ENCODE peak calls at places on chromosomes 6 and 20, in ten cellular contexts. One of them, this sample, is unnamed.

GRCh38 chr20:44615876-44616603 is 33.7 kb downstream of the PKIG start:
- DNase-seq in pancreas: no peak
- DNase-seq in HFF-Myc: no peak
- DNase-seq in AG09309: no peak
- DNase-seq in CD8-positive, alpha-beta T cell: no peak
- DNase-seq in tibial artery: no peak
- DNase-seq in foreskin fibroblast: no peak
- DNase-seq in tibial nerve: no peak
- DNase-seq in cardiac muscle cell: no peak
- DNase-seq in H9: no peak
- DNase-seq in this sample: no peak

GRCh38 chr6:43143235-43144124 is 27.6 kb upstream of the SRF start:
- DNase-seq in pancreas: peak
- DNase-seq in HFF-Myc: peak
- DNase-seq in AG09309: peak
- DNase-seq in CD8-positive, alpha-beta T cell: peak
- DNase-seq in tibial artery: peak
- DNase-seq in foreskin fibroblast: peak
- DNase-seq in tibial nerve: peak
- DNase-seq in cardiac muscle cell: peak
- DNase-seq in H9: peak
- DNase-seq in this sample: peak

GRCh38 chr6:117352466-117353081 is 73.2 kb downstream of the ROS1 start:
- DNase-seq in pancreas: no peak
- DNase-seq in HFF-Myc: no peak
- DNase-seq in AG09309: no peak
- DNase-seq in CD8-positive, alpha-beta T cell: no peak
- DNase-seq in tibial artery: no peak
- DNase-seq in foreskin fibroblast: peak
- DNase-seq in tibial nerve: no peak
- DNase-seq in cardiac muscle cell: no peak
- DNase-seq in H9: no peak
- DNase-seq in this sample: no peak

GRCh38 chr6:122653094-122653493 is 42.9 kb downstream of the PKIB start:
- DNase-seq in pancreas: no peak
- DNase-seq in HFF-Myc: no peak
- DNase-seq in AG09309: no peak
- DNase-seq in CD8-positive, alpha-beta T cell: no peak
- DNase-seq in tibial artery: no peak
- DNase-seq in foreskin fibroblast: peak
- DNase-seq in tibial nerve: no peak
- DNase-seq in cardiac muscle cell: no peak
- DNase-seq in H9: no peak
- DNase-seq in this sample: no peak

GRCh38 chr6:47116616-47117015 is 74.5 kb upstream of the ADGRF1 start:
- DNase-seq in pancreas: no peak
- DNase-seq in HFF-Myc: no peak
- DNase-seq in AG09309: no peak
- DNase-seq in CD8-positive, alpha-beta T cell: no peak
- DNase-seq in tibial artery: no peak
- DNase-seq in foreskin fibroblast: no peak
- DNase-seq in tibial nerve: no peak
- DNase-seq in cardiac muscle cell: no peak
- DNase-seq in H9: no peak
- DNase-seq in this sample: no peak

GRCh38 chr6:112626468-112627082 is 279.4 kb downstream of the RFPL4B start:
- DNase-seq in pancreas: no peak
- DNase-seq in HFF-Myc: no peak
- DNase-seq in AG09309: peak
- DNase-seq in CD8-positive, alpha-beta T cell: no peak
- DNase-seq in tibial artery: no peak
- DNase-seq in foreskin fibroblast: peak
- DNase-seq in tibial nerve: no peak
- DNase-seq in cardiac muscle cell: no peak
- DNase-seq in H9: no peak
- DNase-seq in this sample: no peak

GRCh38 chr20:20391115-20391514 is 23.2 kb downstream of the INSM1 start:
- DNase-seq in pancreas: no peak
- DNase-seq in HFF-Myc: no peak
- DNase-seq in AG09309: no peak
- DNase-seq in CD8-positive, alpha-beta T cell: no peak
- DNase-seq in tibial artery: no peak
- DNase-seq in foreskin fibroblast: no peak
- DNase-seq in tibial nerve: no peak
- DNase-seq in cardiac muscle cell: no peak
- DNase-seq in H9: no peak
- DNase-seq in this sample: no peak

GRCh38 chr6:14707971-14708465 is 537.9 kb upstream of the JARID2 start:
- DNase-seq in pancreas: no peak
- DNase-seq in HFF-Myc: no peak
- DNase-seq in AG09309: no peak
- DNase-seq in CD8-positive, alpha-beta T cell: no peak
- DNase-seq in tibial artery: no peak
- DNase-seq in foreskin fibroblast: no peak
- DNase-seq in tibial nerve: no peak
- DNase-seq in cardiac muscle cell: no peak
- DNase-seq in H9: no peak
- DNase-seq in this sample: no peak

GRCh38 chr6:150037526-150038201 is 12.3 kb upstream of the RAET1L start:
- DNase-seq in pancreas: no peak
- DNase-seq in HFF-Myc: no peak
- DNase-seq in AG09309: no peak
- DNase-seq in CD8-positive, alpha-beta T cell: no peak
- DNase-seq in tibial artery: no peak
- DNase-seq in foreskin fibroblast: no peak
- DNase-seq in tibial nerve: no peak
- DNase-seq in cardiac muscle cell: peak
- DNase-seq in H9: peak
- DNase-seq in this sample: peak

GRCh38 chr6:170032197-170032596 is 258.7 kb downstream of the DLL1 start:
- DNase-seq in pancreas: no peak
- DNase-seq in HFF-Myc: no peak
- DNase-seq in AG09309: no peak
- DNase-seq in CD8-positive, alpha-beta T cell: no peak
- DNase-seq in tibial artery: peak
- DNase-seq in foreskin fibroblast: no peak
- DNase-seq in tibial nerve: no peak
- DNase-seq in cardiac muscle cell: no peak
- DNase-seq in H9: no peak
- DNase-seq in this sample: no peak

GRCh38 chr6:53928641-53929339 is 134.0 kb downstream of the LRRC1 start:
- DNase-seq in pancreas: no peak
- DNase-seq in HFF-Myc: no peak
- DNase-seq in AG09309: no peak
- DNase-seq in CD8-positive, alpha-beta T cell: no peak
- DNase-seq in tibial artery: no peak
- DNase-seq in foreskin fibroblast: peak
- DNase-seq in tibial nerve: no peak
- DNase-seq in cardiac muscle cell: no peak
- DNase-seq in H9: no peak
- DNase-seq in this sample: no peak

GRCh38 chr6:91268941-91269340 is 682.1 kb upstream of the MAP3K7 start:
- DNase-seq in pancreas: no peak
- DNase-seq in HFF-Myc: no peak
- DNase-seq in AG09309: no peak
- DNase-seq in CD8-positive, alpha-beta T cell: no peak
- DNase-seq in tibial artery: no peak
- DNase-seq in foreskin fibroblast: no peak
- DNase-seq in tibial nerve: no peak
- DNase-seq in cardiac muscle cell: no peak
- DNase-seq in H9: no peak
- DNase-seq in this sample: no peak

GRCh38 chr6:151448623-151449022 is 3.3 kb downstream of the RMND1 start:
- DNase-seq in pancreas: no peak
- DNase-seq in HFF-Myc: no peak
- DNase-seq in AG09309: no peak
- DNase-seq in CD8-positive, alpha-beta T cell: no peak
- DNase-seq in tibial artery: no peak
- DNase-seq in foreskin fibroblast: no peak
- DNase-seq in tibial nerve: no peak
- DNase-seq in cardiac muscle cell: no peak
- DNase-seq in H9: no peak
- DNase-seq in this sample: no peak
- TF ChIP-seq CTCF in pancreas: no peak
- TF ChIP-seq CTCF in HFF-Myc: no peak
- TF ChIP-seq CTCF in AG09309: no peak
- TF ChIP-seq CTCF in CD8-positive, alpha-beta T cell: no peak
- TF ChIP-seq CTCF in tibial artery: no peak
- TF ChIP-seq CTCF in foreskin fibroblast: no peak
- TF ChIP-seq CTCF in tibial nerve: no peak
- TF ChIP-seq CTCF in cardiac muscle cell: no peak
- TF ChIP-seq CTCF in H9: peak
- TF ChIP-seq CTCF in this sample: no peak

GRCh38 chr20:62496525-62497218 is 20.9 kb upstream of the GATA5 start:
- DNase-seq in pancreas: no peak
- DNase-seq in HFF-Myc: no peak
- DNase-seq in AG09309: no peak
- DNase-seq in CD8-positive, alpha-beta T cell: peak
- DNase-seq in tibial artery: no peak
- DNase-seq in foreskin fibroblast: no peak
- DNase-seq in tibial nerve: no peak
- DNase-seq in cardiac muscle cell: peak
- DNase-seq in H9: peak
- DNase-seq in this sample: peak
- TF ChIP-seq CTCF in pancreas: peak
- TF ChIP-seq CTCF in HFF-Myc: peak
- TF ChIP-seq CTCF in AG09309: peak
- TF ChIP-seq CTCF in CD8-positive, alpha-beta T cell: peak
- TF ChIP-seq CTCF in tibial artery: peak
- TF ChIP-seq CTCF in foreskin fibroblast: peak
- TF ChIP-seq CTCF in tibial nerve: peak
- TF ChIP-seq CTCF in cardiac muscle cell: peak
- TF ChIP-seq CTCF in H9: peak
- TF ChIP-seq CTCF in this sample: peak

GRCh38 chr20:1777476-1777820 is 117.8 kb upstream of the SIRPA start:
- DNase-seq in pancreas: no peak
- DNase-seq in HFF-Myc: no peak
- DNase-seq in AG09309: no peak
- DNase-seq in CD8-positive, alpha-beta T cell: no peak
- DNase-seq in tibial artery: no peak
- DNase-seq in foreskin fibroblast: no peak
- DNase-seq in tibial nerve: no peak
- DNase-seq in cardiac muscle cell: no peak
- DNase-seq in H9: no peak
- DNase-seq in this sample: no peak

GRCh38 chr20:1774479-1774878 is 116.9 kb upstream of the SIRPG start:
- DNase-seq in pancreas: no peak
- DNase-seq in HFF-Myc: no peak
- DNase-seq in AG09309: no peak
- DNase-seq in CD8-positive, alpha-beta T cell: no peak
- DNase-seq in tibial artery: no peak
- DNase-seq in foreskin fibroblast: no peak
- DNase-seq in tibial nerve: no peak
- DNase-seq in cardiac muscle cell: no peak
- DNase-seq in H9: no peak
- DNase-seq in this sample: no peak

GRCh38 chr20:1775117-1775516 is 117.5 kb upstream of the SIRPG start:
- DNase-seq in pancreas: no peak
- DNase-seq in HFF-Myc: no peak
- DNase-seq in AG09309: no peak
- DNase-seq in CD8-positive, alpha-beta T cell: no peak
- DNase-seq in tibial artery: no peak
- DNase-seq in foreskin fibroblast: peak
- DNase-seq in tibial nerve: no peak
- DNase-seq in cardiac muscle cell: no peak
- DNase-seq in H9: no peak
- DNase-seq in this sample: no peak

GRCh38 chr20:1779567-1779966 is 115.6 kb upstream of the SIRPA start:
- DNase-seq in pancreas: no peak
- DNase-seq in HFF-Myc: no peak
- DNase-seq in AG09309: no peak
- DNase-seq in CD8-positive, alpha-beta T cell: no peak
- DNase-seq in tibial artery: no peak
- DNase-seq in foreskin fibroblast: no peak
- DNase-seq in tibial nerve: no peak
- DNase-seq in cardiac muscle cell: no peak
- DNase-seq in H9: no peak
- DNase-seq in this sample: no peak

GRCh38 chr20:1776608-1777475 is 118.4 kb upstream of the SIRPA start:
- DNase-seq in pancreas: peak
- DNase-seq in HFF-Myc: peak
- DNase-seq in AG09309: peak
- DNase-seq in CD8-positive, alpha-beta T cell: peak
- DNase-seq in tibial artery: peak
- DNase-seq in foreskin fibroblast: peak
- DNase-seq in tibial nerve: peak
- DNase-seq in cardiac muscle cell: peak
- DNase-seq in H9: peak
- DNase-seq in this sample: peak
- TF ChIP-seq CTCF in pancreas: peak
- TF ChIP-seq CTCF in HFF-Myc: peak
- TF ChIP-seq CTCF in AG09309: peak
- TF ChIP-seq CTCF in CD8-positive, alpha-beta T cell: peak
- TF ChIP-seq CTCF in tibial artery: peak
- TF ChIP-seq CTCF in foreskin fibroblast: peak
- TF ChIP-seq CTCF in tibial nerve: peak
- TF ChIP-seq CTCF in cardiac muscle cell: peak
- TF ChIP-seq CTCF in H9: peak
- TF ChIP-seq CTCF in this sample: peak

GRCh38 chr20:6066582-6066981 is 12.7 kb upstream of the LRRN4 start:
- DNase-seq in pancreas: no peak
- DNase-seq in HFF-Myc: no peak
- DNase-seq in AG09309: no peak
- DNase-seq in CD8-positive, alpha-beta T cell: no peak
- DNase-seq in tibial artery: no peak
- DNase-seq in foreskin fibroblast: no peak
- DNase-seq in tibial nerve: no peak
- DNase-seq in cardiac muscle cell: no peak
- DNase-seq in H9: no peak
- DNase-seq in this sample: no peak
- TF ChIP-seq CTCF in pancreas: no peak
- TF ChIP-seq CTCF in HFF-Myc: no peak
- TF ChIP-seq CTCF in AG09309: no peak
- TF ChIP-seq CTCF in CD8-positive, alpha-beta T cell: no peak
- TF ChIP-seq CTCF in tibial artery: no peak
- TF ChIP-seq CTCF in foreskin fibroblast: no peak
- TF ChIP-seq CTCF in tibial nerve: no peak
- TF ChIP-seq CTCF in cardiac muscle cell: no peak
- TF ChIP-seq CTCF in H9: no peak
- TF ChIP-seq CTCF in this sample: no peak

This sample was measured in endothelial cell.